ENCODE peak calls at places on chromosome 12, in seven cellular contexts. L, M, D, I, P, K and V are unnamed samples.

GRCh38 chr12:109693160-109693559 is 20.5 kb upstream of the FAM222A start:
- DNase-seq in P (no peak), L (no peak), I (no peak), M (no peak), D (no peak), K (no peak), V (no peak)

GRCh38 chr12:47954467-47955045 is 8.8 kb upstream of the TMEM106C start:
- DNase-seq in D (no peak), I (no peak), P (no peak), M (no peak), K (no peak), L (no peak), V (no peak)

GRCh38 chr12:101076940-101077351 is 133.1 kb downstream of the SLC5A8 start:
- DNase-seq in K (no peak), I (no peak), P (no peak), L (no peak), M (no peak), D (no peak), V (no peak)

GRCh38 chr12:124480469-124481256 is 86.7 kb downstream of the NCOR2 start:
- DNase-seq in I (no peak), M (no peak), P (no peak), K (no peak), D (peak; percentile 87), L (no peak), V (no peak)

GRCh38 chr12:50057000-50057841 is at the start of gene ASIC1:
- DNase-seq in D (peak; percentile 93), M (peak; percentile 59), L (peak; percentile 38), K (no peak), I (peak; percentile 47), P (peak; percentile 75), V (peak; percentile 89)

GRCh38 chr12:12107678-12108077 is 36.9 kb downstream of the BCL2L14 start:
- DNase-seq in I (no peak), L (no peak), D (no peak), K (no peak), M (no peak), P (no peak), V (no peak)

GRCh38 chr12:18387706-18388105 is 126.4 kb downstream of the PIK3C2G start:
- DNase-seq in K (no peak), M (no peak), D (no peak), P (no peak), I (no peak), L (no peak), V (no peak)

GRCh38 chr12:19323768-19324167 is 115.5 kb upstream of the AEBP2 start:
- DNase-seq in M (no peak), L (no peak), K (no peak), D (no peak), P (no peak), I (no peak), V (no peak)

GRCh38 chr12:26524862-26525465 is 308.0 kb downstream of the ITPR2 start:
- DNase-seq in L (no peak), D (no peak), M (no peak), P (peak; percentile 13), K (no peak), I (no peak), V (no peak)

GRCh38 chr12:91380651-91381050 is 198.0 kb upstream of the DCN start:
- DNase-seq in P (no peak), M (no peak), L (no peak), I (no peak), K (no peak), D (no peak), V (no peak)

GRCh38 chr12:69639400-69640016 is 28.8 kb upstream of the LRRC10 start:
- DNase-seq in K (no peak), M (peak; percentile 60), I (peak; percentile 36), D (no peak), L (peak; percentile 45), P (peak; percentile 87), V (peak; percentile 75)

GRCh38 chr12:104669057-104669770 is 212.5 kb downstream of the CHST11 start:
- DNase-seq in M (no peak), P (peak; percentile 30), K (peak; percentile 56), I (no peak), L (no peak), D (no peak), V (no peak)

GRCh38 chr12:131675126-131676080 is 35.5 kb upstream of the SFSWAP start:
- DNase-seq in I (no peak), P (no peak), D (peak; percentile 59), K (no peak), M (no peak), L (no peak), V (no peak)

GRCh38 chr12:101857043-101857558 is 20.3 kb upstream of the DRAM1 start:
- DNase-seq in M (no peak), I (no peak), P (peak; percentile 9), L (no peak), K (no peak), D (no peak), V (no peak)

GRCh38 chr12:62862259-62862881 is 72.6 kb downstream of the PPM1H start:
- DNase-seq in L (no peak), K (no peak), I (no peak), D (no peak), P (no peak), M (no peak), V (no peak)

GRCh38 chr12:114656906-114657596 is 26.9 kb downstream of the TBX3 start:
- DNase-seq in M (no peak), D (no peak), K (no peak), P (no peak), L (peak; percentile 21), I (no peak), V (no peak)

GRCh38 chr12:46518184-46518583 is 145.6 kb upstream of the SLC38A2 start:
- DNase-seq in L (no peak), M (no peak), P (no peak), K (no peak), D (no peak), I (no peak), V (no peak)

GRCh38 chr12:28507055-28507454 is 316.8 kb downstream of the CCDC91 start:
- DNase-seq in L (no peak), I (no peak), D (no peak), M (no peak), K (no peak), P (no peak), V (no peak)

GRCh38 chr12:30807695-30808034 is 52.9 kb upstream of the CAPRIN2 start:
- DNase-seq in K (no peak), D (no peak), I (no peak), P (no peak), L (no peak), M (no peak), V (no peak)

GRCh38 chr12:73769337-73769736 is 768.3 kb upstream of the ATXN7L3B start:
- DNase-seq in K (no peak), D (no peak), M (no peak), L (no peak), I (no peak), P (no peak), V (peak; percentile 3)

GRCh38 chr12:71333418-71333817 is 106.2 kb upstream of the LGR5 start:
- DNase-seq in I (no peak), P (no peak), M (no peak), L (no peak), K (no peak), D (no peak), V (no peak)

GRCh38 chr12:68400231-68400829 is 68.2 kb upstream of the MDM1 start:
- DNase-seq in P (no peak), I (no peak), K (no peak), L (peak; percentile 32), D (no peak), M (no peak), V (no peak)

GRCh38 chr12:54549774-54550451 is 512 bp downstream of the PDE1B start:
- DNase-seq in M (peak; percentile 22), P (no peak), L (no peak), K (no peak), I (no peak), D (no peak), V (no peak)

GRCh38 chr12:130478786-130479185 is 141.1 kb downstream of the PIWIL1 start:
- DNase-seq in L (no peak), P (no peak), M (no peak), D (no peak), K (no peak), I (no peak), V (no peak)

GRCh38 chr12:107402041-107403022 is 283.3 kb upstream of the PWP1 start:
- DNase-seq in I (no peak), P (peak; percentile 62), K (no peak), L (peak; percentile 52), M (peak; percentile 51), D (no peak), V (peak; percentile 11)

GRCh38 chr12:94551810-94552209 is 92.1 kb upstream of the CEP83 start:
- DNase-seq in L (no peak), I (no peak), D (no peak), K (no peak), M (no peak), P (no peak), V (no peak)

GRCh38 chr12:121110211-121110940 is 22.3 kb upstream of the P2RX7 start:
- DNase-seq in L (peak; percentile 49), P (peak; percentile 66), M (peak; percentile 54), K (peak; percentile 50), D (peak; percentile 91), I (peak; percentile 42), V (no peak)

GRCh38 chr12:128879898-128880764 is 26.9 kb downstream of the GLT1D1 start:
- DNase-seq in P (no peak), D (no peak), I (no peak), M (no peak), L (no peak), K (no peak), V (no peak)

GRCh38 chr12:77152623-77153193 is 87.3 kb upstream of the E2F7 start:
- DNase-seq in L (no peak), K (no peak), M (no peak), I (no peak), D (no peak), P (no peak), V (no peak)

GRCh38 chr12:111443086-111443485 is 37.4 kb downstream of the SH2B3 start:
- DNase-seq in K (no peak), P (no peak), I (no peak), D (peak; percentile 76), M (no peak), L (no peak), V (no peak)

GRCh38 chr12:19909418-19909817 is 458.9 kb upstream of the PDE3A start:
- DNase-seq in K (no peak), M (no peak), I (no peak), P (no peak), L (no peak), D (no peak), V (no peak)

GRCh38 chr12:97277030-97277429 is 185.6 kb upstream of the RMST start:
- DNase-seq in P (no peak), K (no peak), I (no peak), D (no peak), M (no peak), L (no peak), V (no peak)